ENCODE peak calls at places on chromosomes 2 and 18, in ten cellular contexts. A is effector CD4-positive, alpha-beta T cell; H is GM20000; Q is cardiac muscle cell; L is AG08395; Y is glomerular endothelial cell; E is H9; Z is activated B cell treated with CpG ODN at 0.5 μM for 24 hours; C is aorta; O is fibroblast of lung. F is an unnamed sample.

GRCh38 chr2:224930124-224930523 is 112.1 kb downstream of the DOCK10 start:
- DNase-seq in A (peak), H (no peak), Q (no peak), L (no peak), Y (no peak), E (no peak), Z (no peak), C (no peak), O (peak), F (no peak)

GRCh38 chr2:16167471-16168426 is 227.4 kb downstream of the MYCN start:
- DNase-seq in A (no peak), H (no peak), Q (no peak), L (no peak), Y (no peak), E (no peak), Z (no peak), C (no peak), O (no peak), F (peak)

GRCh38 chr2:85106489-85107180 is 26.6 kb upstream of the TCF7L1 start:
- DNase-seq in A (no peak), H (no peak), Q (peak), L (peak), Y (no peak), E (no peak), Z (no peak), C (no peak), O (peak), F (no peak)

GRCh38 chr2:120605231-120605935 is 130.3 kb upstream of the GLI2 start:
- DNase-seq in A (no peak), H (no peak), Q (no peak), L (no peak), Y (no peak), E (no peak), Z (no peak), C (peak), O (peak), F (no peak)

GRCh38 chr18:79336556-79337142 is 59.1 kb upstream of the NFATC1 start:
- DNase-seq in A (no peak), H (no peak), Q (no peak), L (no peak), Y (no peak), E (no peak), Z (no peak), C (no peak), O (no peak), F (no peak)

GRCh38 chr2:107634172-107634571 is 192.5 kb upstream of the RGPD4 start:
- DNase-seq in A (no peak), H (no peak), Q (peak), L (no peak), Y (no peak), E (no peak), Z (no peak), C (no peak), O (no peak), F (no peak)

GRCh38 chr2:152062130-152063091 is 36.4 kb downstream of the CACNB4 start:
- DNase-seq in A (no peak), H (peak), Q (peak), L (peak), Y (no peak), E (no peak), Z (no peak), C (peak), O (peak), F (no peak)

GRCh38 chr2:110864176-110864575 is 131.8 kb downstream of the ACOXL start:
- DNase-seq in A (no peak), H (no peak), Q (no peak), L (no peak), Y (no peak), E (no peak), Z (no peak), C (no peak), O (no peak), F (no peak)

GRCh38 chr2:19881221-19881620 is 20.6 kb downstream of the TTC32 start:
- DNase-seq in A (no peak), H (no peak), Q (no peak), L (no peak), Y (no peak), E (no peak), Z (no peak), C (no peak), O (no peak), F (no peak)

GRCh38 chr2:70104231-70105111 is 17.2 kb downstream of the PCBP1 start:
- DNase-seq in A (no peak), H (peak), Q (peak), L (peak), Y (no peak), E (no peak), Z (no peak), C (no peak), O (peak), F (peak)

GRCh38 chr18:23650963-23651927 is 11.5 kb downstream of the ANKRD29 start:
- DNase-seq in A (no peak), H (no peak), Q (peak), L (peak), Y (no peak), E (no peak), Z (no peak), C (no peak), O (peak), F (no peak)

GRCh38 chr2:26988165-26988879 is 17.9 kb downstream of the MAPRE3 start:
- DNase-seq in A (no peak), H (no peak), Q (peak), L (peak), Y (no peak), E (no peak), Z (no peak), C (no peak), O (peak), F (no peak)

GRCh38 chr2:43067254-43068052 is 159.0 kb downstream of the ZFP36L2 start:
- DNase-seq in A (no peak), H (no peak), Q (no peak), L (no peak), Y (no peak), E (no peak), Z (no peak), C (peak), O (no peak), F (no peak)

GRCh38 chr2:39436592-39437521 is at the start of gene MAP4K3:
- DNase-seq in A (peak), H (peak), Q (peak), L (peak), Y (no peak), E (peak), Z (peak), C (peak), O (peak), F (peak)

GRCh38 chr2:55033076-55033742 is 17.0 kb downstream of the RTN4 start:
- DNase-seq in A (no peak), H (peak), Q (no peak), L (no peak), Y (no peak), E (no peak), Z (no peak), C (no peak), O (no peak), F (no peak)

GRCh38 chr2:118589726-118590125 is 257.7 kb downstream of the EN1 start:
- DNase-seq in A (no peak), H (no peak), Q (no peak), L (no peak), Y (no peak), E (peak), Z (no peak), C (no peak), O (no peak), F (no peak)

GRCh38 chr2:239322414-239323086 is 78.3 kb downstream of the HDAC4 start:
- DNase-seq in A (no peak), H (no peak), Q (peak), L (peak), Y (no peak), E (peak), Z (no peak), C (no peak), O (peak), F (no peak)

GRCh38 chr18:11407900-11408299 is 201.5 kb upstream of the SLC35G4 start:
- DNase-seq in A (no peak), H (no peak), Q (peak), L (peak), Y (no peak), E (no peak), Z (no peak), C (no peak), O (peak), F (no peak)

GRCh38 chr18:48404707-48405106 is 4.5 kb downstream of the ZBTB7C start:
- DNase-seq in A (no peak), H (no peak), Q (no peak), L (peak), Y (no peak), E (no peak), Z (no peak), C (no peak), O (peak), F (no peak)

GRCh38 chr2:220585241-220585640 is 957.8 kb downstream of the SLC4A3 start:
- DNase-seq in A (no peak), H (no peak), Q (no peak), L (no peak), Y (no peak), E (no peak), Z (no peak), C (no peak), O (peak), F (no peak)

GRCh38 chr2:134943540-134943939 is 24.9 kb downstream of the CCNT2 start:
- DNase-seq in A (no peak), H (peak), Q (no peak), L (no peak), Y (no peak), E (no peak), Z (no peak), C (no peak), O (no peak), F (no peak)

GRCh38 chr2:240947176-240947575 is 41.0 kb downstream of the CROCC2 start:
- DNase-seq in A (peak), H (no peak), Q (no peak), L (no peak), Y (no peak), E (no peak), Z (no peak), C (no peak), O (no peak), F (no peak)

F was measured in neural crest cell.